ENCODE peak calls at places on chromosomes 7 and 10, in four cellular contexts. H is CD4-positive, alpha-beta T cell; W is PC-3; S is cardiac muscle cell. E is an unnamed sample.

GRCh38 chr10:21891439-21891838 is 112.1 kb downstream of the DNAJC1 start:
- DNase-seq in W (no peak), H (no peak), S (no peak), E (no peak)

GRCh38 chr7:39880556-39880955 is 69.5 kb upstream of the CDK13 start:
- DNase-seq in S (no peak), H (no peak), W (no peak), E (no peak)

GRCh38 chr10:78470267-78471103 is 436.8 kb downstream of the RPS24 start:
- DNase-seq in H (no peak), W (peak; percentile 100), S (no peak), E (no peak)

GRCh38 chr7:2943851-2944601 is 99.6 kb downstream of the CARD11 start:
- DNase-seq in S (no peak), W (no peak), H (no peak), E (no peak)

GRCh38 chr7:111587715-111588433 is 25.6 kb upstream of the IMMP2L start:
- DNase-seq in W (peak; percentile 53), H (no peak), S (no peak), E (no peak)

GRCh38 chr7:27030393-27031001 is 65.3 kb downstream of the HOXA1 start:
- DNase-seq in W (no peak), H (no peak), S (no peak), E (no peak)

GRCh38 chr7:50502001-50502684 is 52.0 kb upstream of the FIGNL1 start:
- DNase-seq in H (no peak), S (no peak), W (peak; percentile 47), E (no peak)

GRCh38 chr7:99098824-99099498 is 44.9 kb downstream of the SMURF1 start:
- DNase-seq in W (peak; percentile 56), H (no peak), S (no peak), E (no peak)

GRCh38 chr7:2626498-2627117 is 5.2 kb upstream of the TTYH3 start:
- DNase-seq in H (no peak), S (no peak), W (no peak), E (no peak)

GRCh38 chr7:120979765-120980499 is 8.6 kb upstream of the CPED1 start:
- DNase-seq in W (peak; percentile 40), H (no peak), S (no peak), E (no peak)

GRCh38 chr7:125668321-125668993 is 738.8 kb upstream of the POT1 start:
- DNase-seq in S (no peak), W (no peak), H (no peak), E (no peak)

GRCh38 chr7:99242667-99243066 is 30.0 kb upstream of the MYH16 start:
- DNase-seq in S (no peak), W (no peak), H (no peak), E (no peak)

GRCh38 chr10:60042262-60042661 is 135.9 kb upstream of the CCDC6 start:
- DNase-seq in W (no peak), S (no peak), H (no peak), E (no peak)

GRCh38 chr10:78771215-78771614 is 297.6 kb upstream of the ZMIZ1 start:
- DNase-seq in W (no peak), S (no peak), H (no peak), E (no peak)

GRCh38 chr7:29309041-29309860 is 114.7 kb downstream of the CHN2 start:
- DNase-seq in H (no peak), S (no peak), W (peak; percentile 45), E (no peak)

GRCh38 chr10:95606922-95607321 is 45.8 kb upstream of the SORBS1 start:
- DNase-seq in S (no peak), H (no peak), W (no peak), E (no peak)

GRCh38 chr10:89829262-89829886 is 128.0 kb downstream of the KIF20B start:
- DNase-seq in H (no peak), S (no peak), W (no peak), E (no peak)

GRCh38 chr7:41130596-41131236 is 572.2 kb downstream of the INHBA start:
- DNase-seq in H (no peak), W (no peak), S (no peak), E (no peak)

GRCh38 chr10:126397640-126398382 is 9.5 kb upstream of the ADAM12 start:
- DNase-seq in H (no peak), S (no peak), W (peak; percentile 92), E (no peak)

GRCh38 chr10:11292576-11293302 is 275.1 kb downstream of the CELF2 start:
- DNase-seq in W (no peak), H (no peak), S (no peak), E (no peak)

GRCh38 chr7:138970979-138971378 is 10.2 kb downstream of the KIAA1549 start:
- DNase-seq in W (no peak), S (no peak), H (no peak), E (no peak)

GRCh38 chr10:125158528-125159485 is 1.6 kb downstream of the CTBP2 start:
- DNase-seq in S (peak; percentile 64), H (no peak), W (peak; percentile 44), E (peak; percentile 43)

GRCh38 chr7:138000081-138000701 is 1.7 kb downstream of the CREB3L2 start:
- DNase-seq in W (no peak), H (no peak), S (peak; percentile 77), E (no peak)

GRCh38 chr7:33874943-33875342 is 30.4 kb upstream of the BMPER start:
- DNase-seq in W (peak; percentile 31), S (no peak), H (no peak), E (no peak)

GRCh38 chr7:144771921-144772320 is 63.9 kb downstream of the TPK1 start:
- DNase-seq in H (no peak), S (no peak), W (no peak), E (no peak)

GRCh38 chr10:114839901-114840300 is 18.3 kb downstream of the FHIP2A start:
- DNase-seq in S (no peak), H (no peak), W (no peak), E (no peak)

GRCh38 chr10:111774486-111774885 is 409.1 kb downstream of the GPAM start:
- DNase-seq in S (no peak), H (no peak), W (no peak), E (no peak)

GRCh38 chr7:41695661-41696322 is 7.1 kb downstream of the INHBA start:
- DNase-seq in W (no peak), H (no peak), S (no peak), E (no peak)

GRCh38 chr7:101239191-101239950 is 1.8 kb upstream of the CLDN15 start:
- DNase-seq in W (no peak), S (no peak), H (no peak), E (no peak)

GRCh38 chr10:133359972-133360610 is 2.3 kb upstream of the FUOM start:
- DNase-seq in H (no peak), S (no peak), W (no peak), E (no peak)
- H3K27ac ChIP-seq in H (no peak overlapping the region), S (no peak overlapping the region), W (no peak overlapping the region), E (no peak overlapping the region)

DNA sequence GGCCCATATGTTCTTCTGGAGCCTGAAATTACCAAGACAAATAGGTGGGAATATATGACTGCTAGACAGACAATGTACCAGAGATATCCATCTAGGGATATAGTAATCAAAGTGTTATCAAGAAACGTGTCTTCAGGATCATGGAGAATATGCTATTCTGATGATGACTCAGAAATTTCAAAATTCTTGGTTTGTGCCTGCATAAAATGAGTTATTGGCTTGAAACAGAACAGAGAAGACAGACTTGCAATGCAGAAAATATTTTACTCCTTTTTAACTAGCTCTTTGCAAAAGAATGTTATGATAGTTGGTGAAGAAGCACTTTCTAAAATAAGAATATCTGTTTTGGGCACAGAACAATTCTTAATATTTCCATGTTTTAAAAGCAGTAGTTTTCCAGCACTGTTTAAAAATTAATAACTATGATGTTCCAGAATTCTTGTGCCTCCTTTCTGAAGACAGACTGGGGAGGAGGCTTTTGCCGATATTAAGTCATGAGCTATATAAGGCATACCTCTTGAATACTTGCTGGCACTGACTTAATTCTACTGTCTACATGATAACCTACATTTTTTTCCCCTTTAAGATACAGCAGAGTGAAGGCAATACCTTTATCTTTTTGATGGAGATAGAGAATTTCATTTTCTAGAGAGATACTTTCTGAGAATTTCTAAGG is 34.4 kb upstream of the CABCOCO1 start:
- DNase-seq in H (no peak), W (peak; percentile 83), S (no peak), E (no peak)
- H3K27ac ChIP-seq in H (no peak overlapping the region), W (peak overlapping the region; percentile 1), S (no peak overlapping the region), E (peak overlapping the region; percentile 72)

DNA sequence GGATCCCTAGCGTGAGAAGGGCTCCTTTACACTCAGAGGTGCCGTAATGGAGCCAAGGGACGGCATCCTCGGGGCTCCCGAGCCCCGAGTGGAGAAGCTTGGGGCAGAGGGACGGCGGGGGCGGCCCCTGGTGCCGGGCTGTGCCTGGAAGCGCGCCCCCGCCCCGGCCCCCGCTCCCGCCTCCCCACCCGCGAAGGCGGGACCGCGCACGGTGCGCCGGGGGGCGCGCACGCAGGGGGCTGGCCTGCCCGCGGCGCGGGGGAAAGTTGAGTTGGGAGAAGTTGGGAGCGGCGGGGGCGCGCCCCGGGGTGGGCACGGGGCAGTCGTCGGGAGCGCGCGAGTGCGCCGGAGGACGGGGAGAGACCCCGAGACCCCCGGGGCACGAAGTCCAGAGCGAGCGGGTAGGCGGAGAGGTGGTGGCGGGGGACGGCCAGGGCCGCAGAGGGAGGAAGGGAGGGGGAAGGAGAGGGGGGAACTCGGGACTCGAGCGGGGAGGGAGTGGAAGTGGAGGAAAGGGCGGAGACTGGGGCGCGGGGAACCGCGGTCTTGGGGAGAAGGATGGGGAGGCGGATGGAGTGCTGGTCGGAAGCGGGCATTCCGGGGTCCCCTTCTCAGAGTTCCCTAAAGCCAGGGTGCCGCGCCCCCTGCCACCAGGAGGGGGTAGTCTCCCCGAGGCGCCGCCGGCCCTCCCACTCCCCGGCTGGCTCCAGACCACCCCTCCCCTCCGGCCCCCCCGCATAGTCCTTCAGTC is at the start of gene SLC4A2:
- DNase-seq in S (peak; percentile 80), W (peak; percentile 80), H (peak; percentile 74), E (peak; percentile 73)
- H3K27ac ChIP-seq in S (peak within 1 kb of the TSS; percentile 95), W (peak within 1 kb of the TSS; percentile 97), H (peak within 1 kb of the TSS; percentile 69), E (peak within 1 kb of the TSS; percentile 100)

GRCh38 chr10:660413-660979 is 29.0 kb downstream of the DIP2C start:
- DNase-seq in H (no peak), S (no peak), W (no peak), E (no peak)
- H3K27ac ChIP-seq in H (no peak overlapping the region), S (peak overlapping the region; percentile 58), W (no peak overlapping the region), E (peak overlapping the region; percentile 86)

DNA sequence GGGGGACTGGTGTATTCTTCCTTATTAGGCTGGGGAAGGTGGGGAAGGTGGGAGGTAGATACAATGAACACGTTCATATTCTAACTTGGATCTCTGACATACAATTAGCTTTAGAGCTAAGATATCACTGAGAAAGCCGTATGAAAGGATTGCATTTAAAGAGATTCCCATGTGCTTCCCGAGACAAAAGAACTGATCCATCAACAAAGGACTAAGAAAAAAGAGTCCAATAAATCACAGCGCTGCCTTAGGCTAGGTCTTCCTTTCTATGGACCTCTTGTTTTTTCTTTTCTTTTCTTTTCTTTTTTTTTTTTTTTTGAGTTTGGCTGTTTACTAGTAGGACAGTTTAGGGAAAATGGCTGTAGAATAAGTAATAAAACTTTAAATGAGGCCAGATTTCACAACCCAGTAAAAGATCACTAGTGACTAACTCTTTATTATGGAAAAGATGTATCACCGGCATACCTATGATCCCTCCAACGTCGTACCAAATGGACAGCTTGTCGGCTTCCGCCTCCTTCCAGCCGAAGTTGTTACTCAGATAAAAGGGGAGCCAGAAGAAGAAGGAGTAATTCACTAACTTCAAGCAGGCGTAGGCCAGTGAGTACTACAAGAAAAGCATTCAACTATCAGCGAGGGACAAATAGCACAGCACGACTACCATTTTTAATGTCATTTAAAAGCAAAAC is 50.0 kb downstream of the SLC37A3 start:
- DNase-seq in H (no peak), W (no peak), S (no peak), E (no peak)
- H3K27ac ChIP-seq in H (no peak overlapping the region), W (no peak overlapping the region), S (no peak overlapping the region), E (no peak overlapping the region)

DNA sequence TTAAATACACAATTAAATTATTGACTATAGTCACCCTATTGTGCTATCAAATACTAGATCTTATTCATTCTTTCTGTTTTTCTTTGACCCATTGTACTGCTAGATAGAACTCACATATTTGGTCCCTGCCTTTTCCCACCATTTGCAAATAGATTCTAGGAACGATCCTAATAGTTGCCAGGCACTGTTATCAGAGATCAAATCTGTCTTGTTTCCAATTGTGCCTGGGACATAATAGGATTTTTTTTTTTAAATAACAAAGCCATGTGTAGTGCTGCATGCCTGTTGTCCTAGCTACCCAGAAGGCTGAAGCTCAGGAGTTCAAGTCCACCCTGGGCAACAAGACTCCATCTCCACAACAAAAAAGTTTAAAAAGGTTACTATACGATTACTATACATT is 72.0 kb downstream of the C1GALT1 start:
- DNase-seq in H (no peak), W (no peak), S (no peak), E (no peak)
- H3K27ac ChIP-seq in H (no peak overlapping the region), W (no peak overlapping the region), S (no peak overlapping the region), E (no peak overlapping the region)